ENCODE peak calls at places on chromosomes 7 and 10, in eight cellular contexts. R, C, Q, O, G, W, H and T are unnamed samples.

GRCh38 chr7:110590415-110590814 is 500.5 kb upstream of the LRRN3 start:
- DNase-seq in R (no peak), G (no peak), O (no peak), C (no peak), W (no peak), H (no peak), Q (no peak), T (peak)

GRCh38 chr7:7861211-7861633 is 107.4 kb upstream of the GLCCI1 start:
- DNase-seq in C (no peak), Q (peak), H (peak), G (peak), W (no peak), O (no peak), R (peak), T (no peak)

GRCh38 chr10:19168584-19168983 is 120.0 kb downstream of the MALRD1 start:
- DNase-seq in H (no peak), G (peak), Q (no peak), C (no peak), R (no peak), O (no peak), W (no peak), T (no peak)

GRCh38 chr10:61197022-61197421 is 253.0 kb upstream of the RHOBTB1 start:
- DNase-seq in O (no peak), W (no peak), C (no peak), R (no peak), Q (no peak), H (no peak), G (no peak), T (no peak)

GRCh38 chr10:3193751-3194150 is 21.2 kb upstream of the PITRM1 start:
- DNase-seq in W (no peak), R (no peak), G (no peak), Q (no peak), O (no peak), C (no peak), H (no peak), T (no peak)

GRCh38 chr7:141864765-141865447 is 23.6 kb upstream of the PRSS37 start:
- DNase-seq in R (no peak), O (no peak), W (no peak), G (no peak), Q (no peak), C (no peak), H (no peak), T (no peak)

GRCh38 chr10:52043811-52044210 is 270.3 kb upstream of the DKK1 start:
- DNase-seq in R (no peak), G (no peak), C (no peak), H (no peak), Q (no peak), O (no peak), W (no peak), T (no peak)

GRCh38 chr7:74026406-74027123 is 1.4 kb upstream of the ELN start:
- DNase-seq in W (peak), H (no peak), R (peak), G (peak), O (peak), Q (peak), C (peak), T (peak)

GRCh38 chr10:2925631-2926030 is 141.7 kb upstream of the PFKP start:
- DNase-seq in H (no peak), R (peak), O (peak), C (peak), Q (no peak), W (peak), G (peak), T (no peak)

GRCh38 chr10:38157270-38157685 is 63.1 kb downstream of the ZNF37A start:
- DNase-seq in Q (no peak), H (no peak), G (no peak), R (no peak), O (no peak), W (no peak), C (no peak), T (no peak)

GRCh38 chr10:30199376-30200018 is 140.1 kb upstream of the JCAD start:
- DNase-seq in G (no peak), H (no peak), R (no peak), Q (no peak), C (no peak), W (no peak), O (no peak), T (no peak)

GRCh38 chr10:104779701-104780100 is 138.6 kb downstream of the SORCS3 start:
- DNase-seq in W (no peak), Q (no peak), H (no peak), C (no peak), G (no peak), R (no peak), O (no peak), T (no peak)

GRCh38 chr7:106480161-106480579 is 180.8 kb downstream of the CCDC71L start:
- DNase-seq in Q (no peak), O (no peak), G (no peak), W (no peak), R (no peak), H (no peak), C (no peak), T (peak)

GRCh38 chr7:116227678-116228239 is 17.4 kb downstream of the TES start:
- DNase-seq in R (peak), H (no peak), Q (no peak), O (no peak), C (no peak), W (no peak), G (peak), T (no peak)

GRCh38 chr10:60964257-60965235 is 20.6 kb upstream of the RHOBTB1 start:
- DNase-seq in H (no peak), R (peak), W (peak), Q (peak), G (peak), C (peak), O (peak), T (peak)

GRCh38 chr10:21403256-21404015 is 122.0 kb downstream of the SKIDA1 start:
- DNase-seq in C (no peak), R (no peak), O (no peak), W (no peak), Q (no peak), G (no peak), H (no peak), T (no peak)

GRCh38 chr10:80860719-80861118 is 323.0 kb downstream of the SH2D4B start:
- DNase-seq in W (no peak), C (no peak), O (no peak), Q (no peak), H (no peak), R (no peak), G (no peak), T (no peak)

GRCh38 chr10:17784701-17785100 is 24.4 kb upstream of the MRC1 start:
- DNase-seq in W (no peak), R (peak), Q (no peak), H (no peak), C (no peak), O (no peak), G (peak), T (no peak)

GRCh38 chr10:3525832-3526449 is 259.1 kb downstream of the KLF6 start:
- DNase-seq in W (no peak), R (peak), O (peak), G (peak), H (peak), C (peak), Q (peak), T (no peak)

GRCh38 chr10:132420469-132421376 is 23.7 kb downstream of the PWWP2B start:
- DNase-seq in G (peak), Q (no peak), W (peak), R (no peak), O (no peak), C (no peak), H (no peak), T (no peak)

GRCh38 chr10:35394934-35395333 is 58.6 kb downstream of the CCNY start:
- DNase-seq in Q (no peak), H (no peak), C (no peak), W (no peak), R (no peak), O (no peak), G (no peak), T (no peak)

GRCh38 chr10:18786458-18786857 is 127.2 kb downstream of the ARL5B start:
- DNase-seq in O (no peak), C (no peak), G (no peak), Q (no peak), W (no peak), R (no peak), H (no peak), T (no peak)

GRCh38 chr7:80105706-80106408 is 28.8 kb upstream of the GNAI1 start:
- DNase-seq in G (no peak), O (no peak), H (no peak), Q (no peak), R (no peak), W (no peak), C (no peak), T (no peak)

GRCh38 chr7:98116656-98117461 is 10.2 kb downstream of the LMTK2 start:
- DNase-seq in R (peak), G (no peak), H (no peak), O (no peak), Q (no peak), C (no peak), W (no peak), T (no peak)

GRCh38 chr7:25901658-25902057 is 250.3 kb upstream of the NFE2L3 start:
- DNase-seq in H (no peak), Q (no peak), W (no peak), G (no peak), O (no peak), C (no peak), R (no peak), T (no peak)

GRCh38 chr7:73999664-74000420 is 28.1 kb upstream of the ELN start:
- DNase-seq in Q (no peak), G (peak), R (peak), H (no peak), W (peak), O (no peak), C (peak), T (no peak)

GRCh38 chr10:34231441-34232180 is 583.5 kb downstream of the PARD3 start:
- DNase-seq in R (no peak), G (no peak), H (no peak), W (no peak), O (no peak), Q (no peak), C (no peak), T (no peak)

GRCh38 chr10:57657164-57657765 is 610.4 kb downstream of the IPMK start:
- DNase-seq in C (peak), H (no peak), W (peak), R (peak), Q (no peak), O (no peak), G (peak), T (peak)

GRCh38 chr10:14782691-14783363 is 8.1 kb upstream of the FAM107B start:
- DNase-seq in G (no peak), H (peak), O (no peak), Q (no peak), W (no peak), R (no peak), C (no peak), T (no peak)

GRCh38 chr7:90425376-90425775 is 22.1 kb downstream of the CLDN12 start:
- DNase-seq in R (peak), G (no peak), W (no peak), C (no peak), O (no peak), Q (no peak), H (no peak), T (peak)

GRCh38 chr7:153084283-153084682 is 324.7 kb downstream of the ACTR3B start:
- DNase-seq in C (no peak), R (no peak), H (no peak), O (no peak), Q (no peak), W (no peak), G (no peak), T (no peak)
- TF ChIP-seq CTCF in C (no peak), R (no peak), H (no peak), O (no peak), Q (no peak), W (no peak), G (no peak), T (no peak)

GRCh38 chr7:16066805-16067459 is 354.4 kb downstream of the CRPPA start:
- DNase-seq in H (no peak), W (no peak), R (peak), Q (no peak), C (no peak), G (no peak), O (no peak), T (no peak)
- H3K4me3 ChIP-seq in H (no peak), W (no peak), R (no peak), Q (no peak), C (no peak), G (no peak), O (peak), T (no peak)

DNA sequence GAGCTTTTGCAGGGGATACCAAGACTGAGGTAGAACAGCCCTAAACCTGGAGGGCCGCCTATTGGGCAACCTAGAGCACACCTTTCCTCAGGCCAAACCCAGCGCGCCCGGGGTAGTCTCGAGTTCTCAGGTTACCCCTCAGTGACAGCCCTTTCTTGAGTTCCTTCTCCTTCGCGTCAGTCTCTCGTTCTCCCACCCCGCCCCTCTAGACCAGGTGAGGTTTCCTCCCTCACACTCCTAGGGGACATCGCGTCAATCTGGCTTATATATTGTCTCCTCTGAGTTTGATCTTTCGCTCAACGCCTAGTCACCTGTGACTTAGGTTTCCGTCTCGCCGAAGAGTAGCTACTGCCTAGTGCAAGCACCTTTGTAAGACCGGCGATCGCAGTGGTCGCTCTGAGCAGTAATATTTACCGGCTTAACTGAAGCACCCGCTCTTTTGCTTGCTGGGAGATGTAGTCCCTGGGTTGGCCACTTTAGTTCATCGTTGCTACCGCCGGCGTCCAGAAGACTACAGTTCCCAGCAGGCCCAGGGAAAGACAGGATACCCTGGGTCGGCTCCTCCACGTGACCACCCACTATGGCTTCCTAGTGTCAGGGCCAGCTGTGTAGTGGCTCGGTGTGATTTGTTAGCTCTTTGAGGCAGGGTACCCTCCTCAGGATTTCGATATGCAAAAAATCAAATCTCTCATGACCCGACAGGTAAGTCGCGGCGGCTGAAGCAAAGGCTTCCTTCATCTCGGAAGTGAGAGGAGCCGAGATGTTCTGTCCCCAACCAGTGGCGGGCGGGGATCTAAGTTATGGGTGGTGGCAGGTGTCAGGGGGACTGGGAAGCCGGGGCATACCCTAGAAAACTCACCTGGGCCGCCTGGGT is at the start of gene VPS50:
- DNase-seq in W (peak), G (peak), O (peak), C (peak), R (peak), Q (peak), H (peak), T (peak)
- TF ChIP-seq CTCF in W (no peak), G (no peak), O (no peak), C (no peak), R (no peak), Q (no peak), H (peak), T (no peak)

GRCh38 chr7:139871276-139871675 is 42.2 kb downstream of the TBXAS1 start:
- DNase-seq in O (no peak), W (no peak), R (peak), Q (no peak), G (peak), C (no peak), H (no peak), T (no peak)
- H3K4me3 ChIP-seq in O (no peak), W (no peak), R (no peak), Q (no peak), G (no peak), C (no peak), H (no peak), T (no peak)

GRCh38 chr7:140674356-140674800 is 1.6 kb downstream of the ADCK2 start:
- DNase-seq in O (no peak), Q (no peak), G (no peak), W (peak), R (no peak), C (no peak), H (no peak), T (peak)

GRCh38 chr7:140676303-140676702 is 3.6 kb downstream of the ADCK2 start:
- DNase-seq in G (no peak), Q (no peak), C (no peak), O (no peak), H (no peak), W (no peak), R (no peak), T (peak)

GRCh38 chr7:140673770-140674155 is 1.0 kb downstream of the ADCK2 start:
- DNase-seq in C (no peak), Q (no peak), H (no peak), W (peak), O (no peak), R (no peak), G (no peak), T (no peak)

GRCh38 chr7:140675726-140676125 is 3.0 kb downstream of the ADCK2 start:
- DNase-seq in G (no peak), C (no peak), H (no peak), O (no peak), R (no peak), Q (no peak), W (no peak), T (no peak)

GRCh38 chr7:140674899-140675701 is 2.4 kb downstream of the ADCK2 start:
- DNase-seq in R (peak), C (no peak), O (no peak), G (peak), H (no peak), W (no peak), Q (no peak), T (no peak)
- TF ChIP-seq CTCF in R (peak), C (peak), O (peak), G (peak), H (peak), W (no peak), Q (no peak), T (no peak)

GRCh38 chr10:5694573-5694972 is 9.9 kb downstream of the TASOR2 start:
- DNase-seq in C (no peak), W (no peak), G (no peak), Q (no peak), H (no peak), R (no peak), O (no peak), T (no peak)
- H3K4me3 ChIP-seq in C (no peak), W (no peak), G (no peak), Q (no peak), H (no peak), R (no peak), O (no peak), T (no peak)

DNA sequence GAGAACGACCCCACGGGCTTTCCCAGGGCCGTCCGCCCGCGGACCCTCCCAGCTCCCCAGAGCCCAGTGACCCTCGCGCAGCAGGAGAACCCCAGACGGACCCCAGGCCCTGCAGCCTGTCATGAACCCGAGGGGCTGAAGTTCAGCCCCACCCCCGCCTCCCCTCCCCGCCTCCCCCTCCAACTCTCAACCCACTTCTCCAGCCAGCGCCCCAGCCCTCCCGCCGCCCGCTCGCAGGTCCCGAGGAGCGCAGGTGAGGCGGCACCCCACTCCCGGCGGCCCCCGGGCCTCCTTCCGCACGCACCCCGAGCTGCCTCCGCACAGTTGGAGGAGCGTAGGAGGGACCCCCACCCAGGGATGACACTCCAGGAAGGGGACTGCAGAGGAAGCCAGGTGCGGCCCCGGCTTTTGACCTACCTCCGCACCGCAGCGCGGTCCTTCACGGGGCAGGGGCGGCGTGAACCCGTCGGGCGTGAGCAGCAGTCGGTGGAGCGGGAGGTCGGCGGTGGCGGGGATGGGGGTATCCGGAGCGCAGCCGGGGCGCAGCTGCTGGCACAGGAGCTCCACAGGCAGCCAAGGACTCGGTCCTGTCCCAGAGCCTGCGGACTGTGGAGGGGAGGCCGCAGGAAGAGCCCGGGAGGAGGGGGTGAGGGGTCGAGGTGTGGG is at the start of gene TMEM176A:
- DNase-seq in C (no peak), O (peak), G (no peak), W (peak), H (no peak), Q (no peak), R (no peak), T (no peak)
- TF ChIP-seq CTCF in C (no peak), O (no peak), G (no peak), W (no peak), H (no peak), Q (no peak), R (no peak), T (no peak)

DNA sequence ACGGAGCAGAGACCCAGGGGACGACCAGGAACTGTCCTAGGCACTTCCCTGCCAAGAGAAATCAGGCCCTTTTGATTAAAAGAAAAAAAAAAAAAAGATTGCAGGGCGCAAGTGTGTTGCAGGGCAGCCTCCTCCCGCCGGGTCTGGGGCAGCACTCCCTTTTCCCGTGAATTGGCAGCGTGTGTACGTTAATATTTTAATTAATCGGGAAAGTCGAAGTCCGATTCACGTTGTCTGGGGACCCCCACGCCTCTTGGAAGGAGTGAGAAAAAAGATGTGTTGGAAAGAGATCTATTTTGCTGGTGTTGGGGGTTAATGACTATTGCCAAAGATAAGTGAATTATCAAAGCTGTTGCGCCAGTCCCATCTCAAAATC is 1.3 kb upstream of the EBF3 start:
- DNase-seq in W (no peak), R (no peak), Q (no peak), G (no peak), C (no peak), O (no peak), H (no peak), T (no peak)
- H3K4me3 ChIP-seq in W (no peak), R (no peak), Q (peak), G (no peak), C (no peak), O (peak), H (no peak), T (no peak)

DNA sequence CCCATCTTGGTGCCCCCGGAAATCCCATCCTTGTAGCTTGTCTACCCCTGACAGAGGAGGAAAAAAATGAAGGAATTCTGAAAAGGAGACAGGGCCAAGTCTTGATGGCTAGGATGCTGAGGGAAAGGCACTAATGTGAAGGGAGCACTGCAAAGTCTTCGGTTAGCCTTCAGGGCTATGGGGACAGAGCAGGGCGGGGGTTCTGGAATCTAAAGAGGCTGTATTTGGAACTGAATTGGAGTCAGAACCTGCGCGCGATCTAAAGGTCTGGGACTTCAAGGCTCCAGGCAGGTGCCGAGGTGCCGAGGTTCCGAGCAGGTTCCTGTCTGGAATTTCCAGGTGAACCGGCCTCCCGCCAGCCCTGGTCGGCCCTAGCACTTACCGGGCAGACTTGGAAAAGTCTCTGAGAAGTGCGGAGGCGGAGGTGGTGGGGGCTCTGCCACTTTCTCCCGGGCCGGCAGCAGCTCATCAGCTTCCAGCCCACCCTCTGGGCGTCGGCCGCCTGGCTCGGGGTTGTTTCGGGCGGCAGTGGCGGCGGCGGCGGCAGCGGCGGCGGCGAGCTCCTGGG is 781 bp downstream of the GBX1 start:
- DNase-seq in Q (no peak), H (no peak), G (no peak), O (peak), R (no peak), W (no peak), C (no peak), T (no peak)
- TF ChIP-seq CTCF in Q (no peak), H (no peak), G (no peak), O (no peak), R (no peak), W (no peak), C (no peak), T (no peak)

GRCh38 chr7:146740039-146740438 is 623.4 kb downstream of the CNTNAP2 start:
- DNase-seq in O (no peak), C (no peak), R (no peak), W (no peak), Q (no peak), H (no peak), G (no peak), T (no peak)
- H3K4me3 ChIP-seq in O (no peak), C (no peak), R (no peak), W (no peak), Q (no peak), H (no peak), G (no peak), T (no peak)